ENCODE peak calls at places on chromosome 10, in ten cellular contexts. One of them, this sample, is unnamed.

GRCh38 chr10:113765910-113766309 is 14.4 kb downstream of the PLEKHS1 start:
- DNase-seq in AG09319: no peak
- DNase-seq in transverse colon: no peak
- DNase-seq in NT2/D1: no peak
- DNase-seq in mesenteric fat pad: no peak
- DNase-seq in NB4: no peak
- DNase-seq in T-cell: no peak
- DNase-seq in kidney epithelial cell: no peak
- DNase-seq in bronchial epithelial cell: no peak
- DNase-seq in GM23338: no peak
- DNase-seq in this sample: no peak

GRCh38 chr10:78351283-78351682 is 317.6 kb downstream of the RPS24 start:
- DNase-seq in kidney epithelial cell: no peak
- DNase-seq in NT2/D1: no peak
- DNase-seq in bronchial epithelial cell: no peak
- DNase-seq in transverse colon: no peak
- DNase-seq in AG09319: no peak
- DNase-seq in T-cell: no peak
- DNase-seq in mesenteric fat pad: peak; percentile 28
- DNase-seq in GM23338: no peak
- DNase-seq in NB4: no peak
- DNase-seq in this sample: no peak

GRCh38 chr10:4653160-4653559 is 172.8 kb upstream of the AKR1E2 start:
- DNase-seq in NB4: no peak
- DNase-seq in T-cell: no peak
- DNase-seq in AG09319: no peak
- DNase-seq in bronchial epithelial cell: no peak
- DNase-seq in NT2/D1: no peak
- DNase-seq in mesenteric fat pad: no peak
- DNase-seq in kidney epithelial cell: no peak
- DNase-seq in GM23338: peak; percentile 60
- DNase-seq in transverse colon: no peak
- DNase-seq in this sample: no peak

GRCh38 chr10:102515724-102516123 is 12.0 kb downstream of the SUFU start:
- DNase-seq in NB4: no peak
- DNase-seq in NT2/D1: no peak
- DNase-seq in transverse colon: no peak
- DNase-seq in bronchial epithelial cell: no peak
- DNase-seq in T-cell: no peak
- DNase-seq in GM23338: no peak
- DNase-seq in AG09319: no peak
- DNase-seq in mesenteric fat pad: no peak
- DNase-seq in kidney epithelial cell: no peak
- DNase-seq in this sample: no peak

GRCh38 chr10:115606081-115606480 is 512.9 kb downstream of the ATRNL1 start:
- DNase-seq in bronchial epithelial cell: no peak
- DNase-seq in kidney epithelial cell: no peak
- DNase-seq in mesenteric fat pad: no peak
- DNase-seq in AG09319: no peak
- DNase-seq in NT2/D1: no peak
- DNase-seq in transverse colon: no peak
- DNase-seq in GM23338: no peak
- DNase-seq in NB4: no peak
- DNase-seq in T-cell: no peak
- DNase-seq in this sample: no peak

GRCh38 chr10:35306852-35307251 is 29.5 kb upstream of the CCNY start:
- DNase-seq in bronchial epithelial cell: peak; percentile 96
- DNase-seq in NT2/D1: no peak
- DNase-seq in AG09319: no peak
- DNase-seq in kidney epithelial cell: peak; percentile 41
- DNase-seq in GM23338: no peak
- DNase-seq in mesenteric fat pad: no peak
- DNase-seq in T-cell: no peak
- DNase-seq in transverse colon: peak; percentile 27
- DNase-seq in NB4: no peak
- DNase-seq in this sample: peak; percentile 79

GRCh38 chr10:75136346-75136745 is 24.9 kb downstream of the SAMD8 start:
- DNase-seq in T-cell: no peak
- DNase-seq in kidney epithelial cell: no peak
- DNase-seq in GM23338: peak; percentile 13
- DNase-seq in NT2/D1: no peak
- DNase-seq in NB4: no peak
- DNase-seq in mesenteric fat pad: no peak
- DNase-seq in bronchial epithelial cell: peak; percentile 6
- DNase-seq in AG09319: no peak
- DNase-seq in transverse colon: no peak
- DNase-seq in this sample: no peak

GRCh38 chr10:47176903-47177860 is 122.8 kb upstream of the GDF10 start:
- DNase-seq in AG09319: peak; percentile 88
- DNase-seq in transverse colon: no peak
- DNase-seq in T-cell: no peak
- DNase-seq in NT2/D1: no peak
- DNase-seq in bronchial epithelial cell: no peak
- DNase-seq in kidney epithelial cell: no peak
- DNase-seq in GM23338: no peak
- DNase-seq in mesenteric fat pad: no peak
- DNase-seq in NB4: no peak
- DNase-seq in this sample: no peak

GRCh38 chr10:52442576-52442975 is 128.5 kb downstream of the DKK1 start:
- DNase-seq in AG09319: no peak
- DNase-seq in GM23338: no peak
- DNase-seq in NT2/D1: no peak
- DNase-seq in NB4: no peak
- DNase-seq in transverse colon: no peak
- DNase-seq in bronchial epithelial cell: peak; percentile 60
- DNase-seq in mesenteric fat pad: no peak
- DNase-seq in T-cell: no peak
- DNase-seq in kidney epithelial cell: no peak
- DNase-seq in this sample: no peak

GRCh38 chr10:78516741-78517140 is 483.1 kb downstream of the RPS24 start:
- DNase-seq in GM23338: no peak
- DNase-seq in bronchial epithelial cell: no peak
- DNase-seq in kidney epithelial cell: no peak
- DNase-seq in NB4: no peak
- DNase-seq in mesenteric fat pad: peak; percentile 41
- DNase-seq in transverse colon: no peak
- DNase-seq in NT2/D1: no peak
- DNase-seq in T-cell: no peak
- DNase-seq in AG09319: no peak
- DNase-seq in this sample: no peak

GRCh38 chr10:11441151-11441535 is 170.3 kb downstream of the USP6NL start:
- DNase-seq in mesenteric fat pad: no peak
- DNase-seq in bronchial epithelial cell: no peak
- DNase-seq in NB4: no peak
- DNase-seq in AG09319: no peak
- DNase-seq in transverse colon: no peak
- DNase-seq in T-cell: no peak
- DNase-seq in kidney epithelial cell: no peak
- DNase-seq in NT2/D1: no peak
- DNase-seq in GM23338: no peak
- DNase-seq in this sample: no peak

GRCh38 chr10:24438800-24439199 is 229.9 kb downstream of the KIAA1217 start:
- DNase-seq in transverse colon: no peak
- DNase-seq in kidney epithelial cell: no peak
- DNase-seq in NB4: no peak
- DNase-seq in bronchial epithelial cell: no peak
- DNase-seq in AG09319: no peak
- DNase-seq in mesenteric fat pad: no peak
- DNase-seq in T-cell: no peak
- DNase-seq in GM23338: no peak
- DNase-seq in NT2/D1: no peak
- DNase-seq in this sample: no peak

GRCh38 chr10:62990126-62990525 is 143.0 kb upstream of the NRBF2 start:
- DNase-seq in T-cell: no peak
- DNase-seq in NB4: no peak
- DNase-seq in kidney epithelial cell: no peak
- DNase-seq in transverse colon: no peak
- DNase-seq in mesenteric fat pad: no peak
- DNase-seq in AG09319: no peak
- DNase-seq in bronchial epithelial cell: peak; percentile 15
- DNase-seq in GM23338: no peak
- DNase-seq in NT2/D1: no peak
- DNase-seq in this sample: peak; percentile 28

GRCh38 chr10:16440396-16441105 is 3.7 kb downstream of the PTER start:
- DNase-seq in mesenteric fat pad: no peak
- DNase-seq in T-cell: no peak
- DNase-seq in bronchial epithelial cell: peak; percentile 71
- DNase-seq in transverse colon: no peak
- DNase-seq in NB4: no peak
- DNase-seq in kidney epithelial cell: peak; percentile 45
- DNase-seq in AG09319: no peak
- DNase-seq in GM23338: no peak
- DNase-seq in NT2/D1: no peak
- DNase-seq in this sample: peak; percentile 74

GRCh38 chr10:42783181-42783549 is 570 bp downstream of the BMS1 start:
- DNase-seq in mesenteric fat pad: no peak
- DNase-seq in bronchial epithelial cell: peak; percentile 67
- DNase-seq in kidney epithelial cell: peak; percentile 26
- DNase-seq in T-cell: peak; percentile 4
- DNase-seq in transverse colon: peak; percentile 15
- DNase-seq in GM23338: no peak
- DNase-seq in NT2/D1: no peak
- DNase-seq in AG09319: peak; percentile 4
- DNase-seq in NB4: peak; percentile 34
- DNase-seq in this sample: peak; percentile 29

GRCh38 chr10:72736176-72736795 is 44.3 kb downstream of the MCU start:
- DNase-seq in NB4: peak; percentile 15
- DNase-seq in kidney epithelial cell: no peak
- DNase-seq in transverse colon: no peak
- DNase-seq in T-cell: no peak
- DNase-seq in bronchial epithelial cell: peak; percentile 69
- DNase-seq in mesenteric fat pad: no peak
- DNase-seq in GM23338: no peak
- DNase-seq in AG09319: peak; percentile 66
- DNase-seq in NT2/D1: no peak
- DNase-seq in this sample: no peak

GRCh38 chr10:7890802-7891201 is 72.5 kb downstream of the TAF3 start:
- DNase-seq in kidney epithelial cell: no peak
- DNase-seq in transverse colon: no peak
- DNase-seq in GM23338: no peak
- DNase-seq in mesenteric fat pad: no peak
- DNase-seq in bronchial epithelial cell: no peak
- DNase-seq in NT2/D1: no peak
- DNase-seq in NB4: no peak
- DNase-seq in AG09319: no peak
- DNase-seq in T-cell: no peak
- DNase-seq in this sample: no peak

GRCh38 chr10:43287056-43288007 is 20.5 kb upstream of the RASGEF1A start:
- DNase-seq in NT2/D1: no peak
- DNase-seq in GM23338: peak; percentile 30
- DNase-seq in bronchial epithelial cell: peak; percentile 85
- DNase-seq in mesenteric fat pad: no peak
- DNase-seq in NB4: peak; percentile 84
- DNase-seq in kidney epithelial cell: peak; percentile 44
- DNase-seq in T-cell: peak; percentile 49
- DNase-seq in transverse colon: peak; percentile 65
- DNase-seq in AG09319: no peak
- DNase-seq in this sample: peak; percentile 86

GRCh38 chr10:44577533-44577932 is 192.6 kb upstream of the CXCL12 start:
- DNase-seq in bronchial epithelial cell: no peak
- DNase-seq in GM23338: no peak
- DNase-seq in kidney epithelial cell: no peak
- DNase-seq in transverse colon: no peak
- DNase-seq in AG09319: no peak
- DNase-seq in NT2/D1: no peak
- DNase-seq in mesenteric fat pad: no peak
- DNase-seq in T-cell: no peak
- DNase-seq in NB4: no peak
- DNase-seq in this sample: no peak

GRCh38 chr10:58666024-58666423 is 153.4 kb downstream of the BICC1 start:
- DNase-seq in transverse colon: peak; percentile 17
- DNase-seq in bronchial epithelial cell: peak; percentile 69
- DNase-seq in T-cell: no peak
- DNase-seq in NT2/D1: no peak
- DNase-seq in kidney epithelial cell: no peak
- DNase-seq in GM23338: no peak
- DNase-seq in mesenteric fat pad: no peak
- DNase-seq in AG09319: no peak
- DNase-seq in NB4: no peak
- DNase-seq in this sample: peak; percentile 71

GRCh38 chr10:15780353-15781135 is 60.8 kb upstream of the ITGA8 start:
- DNase-seq in kidney epithelial cell: no peak
- DNase-seq in NT2/D1: no peak
- DNase-seq in GM23338: no peak
- DNase-seq in transverse colon: no peak
- DNase-seq in bronchial epithelial cell: peak; percentile 50
- DNase-seq in mesenteric fat pad: no peak
- DNase-seq in T-cell: no peak
- DNase-seq in AG09319: no peak
- DNase-seq in NB4: no peak
- DNase-seq in this sample: no peak

GRCh38 chr10:76553700-76554470 is 1083.7 kb downstream of the KCNMA1 start:
- DNase-seq in kidney epithelial cell: no peak
- DNase-seq in GM23338: no peak
- DNase-seq in T-cell: no peak
- DNase-seq in AG09319: no peak
- DNase-seq in NB4: no peak
- DNase-seq in mesenteric fat pad: no peak
- DNase-seq in bronchial epithelial cell: no peak
- DNase-seq in NT2/D1: no peak
- DNase-seq in transverse colon: no peak
- DNase-seq in this sample: no peak

GRCh38 chr10:12063483-12063818 is 5.3 kb upstream of the DHTKD1 start:
- DNase-seq in AG09319: no peak
- DNase-seq in GM23338: no peak
- DNase-seq in mesenteric fat pad: peak; percentile 45
- DNase-seq in T-cell: no peak
- DNase-seq in NB4: no peak
- DNase-seq in transverse colon: no peak
- DNase-seq in kidney epithelial cell: no peak
- DNase-seq in bronchial epithelial cell: no peak
- DNase-seq in NT2/D1: no peak
- DNase-seq in this sample: no peak

This sample was measured in MCF 10A.